ENCODE peak calls at places on chromosomes 3 and 15, in seven cellular contexts. K is choroid plexus epithelial cell, X is body of pancreas, F is fibroblast of mammary gland, C is astrocyte of the spinal cord, A is cardiac muscle cell, S is uterus. V is an unnamed sample.

GRCh38 chr15:81347910-81348309 is 24.0 kb upstream of the STARD5 start:
- DNase-seq in K (no peak), X (no peak), F (no peak), C (no peak), A (no peak), S (no peak), V (no peak)

GRCh38 chr15:71780349-71780976 is 29.9 kb upstream of the NR2E3 start:
- DNase-seq in K (peak), X (peak), F (peak), C (peak), A (peak), S (peak), V (peak)

GRCh38 chr3:58577269-58577821 is at the start of gene FAM107A:
- DNase-seq in K (peak), X (peak), F (peak), C (peak), A (no peak), S (peak), V (peak)

GRCh38 chr3:94314218-94314883 is 251.5 kb downstream of the NSUN3 start:
- DNase-seq in K (no peak), X (no peak), F (no peak), C (no peak), A (no peak), S (no peak), V (no peak)

GRCh38 chr15:68333775-68334470 is 56.4 kb downstream of the FEM1B start:
- DNase-seq in K (peak), X (peak), F (peak), C (peak), A (no peak), S (peak), V (peak)

GRCh38 chr3:13004376-13004775 is 68.9 kb downstream of the IQSEC1 start:
- DNase-seq in K (no peak), X (no peak), F (no peak), C (no peak), A (no peak), S (no peak), V (no peak)

GRCh38 chr3:48155122-48155521 is 33.1 kb downstream of the CDC25A start:
- DNase-seq in K (peak), X (no peak), F (peak), C (peak), A (no peak), S (no peak), V (peak)

GRCh38 chr15:28184166-28184565 is 85.1 kb upstream of the OCA2 start:
- DNase-seq in K (peak), X (no peak), F (peak), C (peak), A (no peak), S (no peak), V (no peak)

GRCh38 chr3:184262166-184262926 is 993 bp upstream of the CAMK2N2 start:
- DNase-seq in K (no peak), X (peak), F (no peak), C (no peak), A (no peak), S (no peak), V (peak)

GRCh38 chr3:82229397-82229796 is 468.0 kb upstream of the GBE1 start:
- DNase-seq in K (no peak), X (no peak), F (no peak), C (no peak), A (no peak), S (no peak), V (no peak)

GRCh38 chr3:108493862-108494261 is 16.5 kb downstream of the MYH15 start:
- DNase-seq in K (no peak), X (no peak), F (no peak), C (no peak), A (no peak), S (no peak), V (peak)

GRCh38 chr15:36737430-36737891 is 158.0 kb downstream of the CDIN1 start:
- DNase-seq in K (peak), X (no peak), F (peak), C (peak), A (no peak), S (no peak), V (peak)

GRCh38 chr15:101689901-101690300 is 34.4 kb downstream of the TARS3 start:
- DNase-seq in K (peak), X (no peak), F (peak), C (peak), A (no peak), S (no peak), V (peak)

GRCh38 chr15:25175789-25176615 is 221.2 kb downstream of the SNRPN start:
- DNase-seq in K (no peak), X (peak), F (no peak), C (no peak), A (no peak), S (peak), V (no peak)

GRCh38 chr15:64324513-64324912 is 31.5 kb downstream of the CSNK1G1 start:
- DNase-seq in K (no peak), X (no peak), F (peak), C (no peak), A (no peak), S (no peak), V (peak)

GRCh38 chr15:40111888-40112287 is 3.2 kb upstream of the BMF start:
- DNase-seq in K (no peak), X (no peak), F (no peak), C (no peak), A (no peak), S (no peak), V (no peak)

DNA sequence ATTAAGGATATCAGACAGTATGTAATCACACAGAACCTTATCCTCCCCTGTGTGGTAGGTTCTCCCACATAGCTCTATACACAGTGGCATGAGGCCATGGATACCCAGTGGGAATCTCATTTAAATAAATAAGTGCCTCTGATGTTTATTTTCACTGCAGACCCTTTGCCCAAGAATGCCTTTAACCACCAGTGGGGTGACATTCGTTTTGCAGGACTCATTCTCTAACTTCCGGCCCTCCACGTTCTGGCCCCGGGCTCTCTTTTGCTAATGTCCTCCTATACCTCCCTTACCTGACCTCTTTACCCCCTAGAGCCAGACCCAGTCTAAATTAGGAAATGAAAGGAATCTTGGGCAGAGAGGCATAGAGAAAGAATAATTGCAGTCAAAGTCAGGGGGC is 8.3 kb downstream of the CCDC80 start:
- DNase-seq in K (no peak), X (no peak), F (no peak), C (peak), A (no peak), S (no peak), V (no peak)
- H3K4me3 ChIP-seq in K (peak), X (no peak), F (no peak), C (peak), A (no peak), S (no peak), V (no peak)

DNA sequence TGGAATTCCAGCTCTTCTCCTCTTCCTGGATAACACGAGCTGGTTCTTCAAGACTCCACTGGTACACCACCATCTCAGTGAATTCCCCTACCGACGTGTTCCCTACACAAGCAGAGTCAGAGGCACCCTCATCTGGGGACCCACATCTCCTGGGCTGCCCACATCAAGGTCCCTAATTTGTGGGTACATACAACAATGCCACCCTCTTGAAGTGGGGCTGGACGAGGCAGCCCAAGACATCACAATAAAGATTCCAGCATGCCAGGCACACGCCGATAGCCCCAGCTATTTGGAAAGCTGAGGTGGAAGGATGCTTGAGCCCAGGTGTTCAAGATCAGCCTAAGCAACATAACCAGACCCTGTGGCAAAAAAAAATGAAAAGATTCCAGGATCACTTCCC is 221.2 kb upstream of the LINGO1 start:
- DNase-seq in K (no peak), X (no peak), F (no peak), C (no peak), A (no peak), S (no peak), V (no peak)
- TF ChIP-seq CTCF in K (no peak), X (no peak), F (no peak), C (no peak), A (no peak), S (no peak), V (no peak)

GRCh38 chr3:116444819-116445290 is 432 bp downstream of the LSAMP start:
- DNase-seq in K (no peak), X (peak), F (no peak), C (no peak), A (peak), S (no peak), V (no peak)
- H3K4me3 ChIP-seq in K (peak), X (no peak), F (peak), C (peak), A (peak), S (peak), V (no peak)

GRCh38 chr3:101182734-101183133 is 137.6 kb downstream of the IMPG2 start:
- DNase-seq in K (peak), X (no peak), F (peak), C (no peak), A (no peak), S (no peak), V (peak)
- TF ChIP-seq CTCF in K (no peak), X (no peak), F (no peak), C (no peak), A (no peak), S (no peak), V (no peak)

GRCh38 chr15:98121514-98121913 is 161.0 kb downstream of the ARRDC4 start:
- DNase-seq in K (no peak), X (no peak), F (peak), C (no peak), A (no peak), S (peak), V (no peak)
- H3K4me3 ChIP-seq in K (no peak), X (no peak), F (no peak), C (no peak), A (no peak), S (no peak), V (no peak)

DNA sequence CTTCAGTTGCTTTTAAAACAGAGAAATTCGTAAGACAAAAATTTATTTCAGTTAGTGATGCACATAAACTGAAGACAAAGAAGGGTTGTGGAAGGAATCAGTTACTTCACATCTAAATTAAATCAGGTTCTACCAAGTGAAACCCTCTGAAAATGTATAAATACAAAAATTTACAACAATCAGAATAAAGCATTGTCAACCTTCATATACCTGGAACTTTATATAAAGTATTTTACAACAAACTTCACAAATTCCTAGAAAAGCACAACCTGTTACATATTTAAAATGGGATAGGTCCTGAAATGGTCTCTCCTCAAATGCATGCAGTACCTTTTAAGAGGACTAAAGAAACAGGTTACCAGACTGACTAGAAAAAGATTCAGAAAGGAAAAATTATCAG is 26.9 kb downstream of the ATOSA start:
- DNase-seq in K (no peak), X (no peak), F (no peak), C (peak), A (no peak), S (no peak), V (no peak)
- TF ChIP-seq CTCF in K (no peak), X (no peak), F (no peak), C (no peak), A (no peak), S (no peak), V (no peak)

GRCh38 chr3:133926736-133927542 is 31.3 kb upstream of the RAB6B start:
- DNase-seq in K (no peak), X (no peak), F (peak), C (peak), A (peak), S (no peak), V (no peak)
- H3K4me3 ChIP-seq in K (peak), X (no peak), F (peak), C (peak), A (peak), S (peak), V (no peak)

GRCh38 chr3:127457094-127457475 is 133.4 kb downstream of the TPRA1 start:
- DNase-seq in K (peak), X (peak), F (peak), C (peak), A (peak), S (no peak), V (peak)

GRCh38 chr3:127454968-127455367 is 135.6 kb downstream of the TPRA1 start:
- DNase-seq in K (no peak), X (no peak), F (no peak), C (no peak), A (no peak), S (no peak), V (no peak)

GRCh38 chr3:127455541-127456450 is 134.7 kb downstream of the TPRA1 start:
- DNase-seq in K (peak), X (peak), F (peak), C (peak), A (peak), S (no peak), V (peak)

GRCh38 chr3:127457746-127458145 is 132.8 kb downstream of the TPRA1 start:
- DNase-seq in K (no peak), X (no peak), F (no peak), C (no peak), A (no peak), S (no peak), V (no peak)

DNA sequence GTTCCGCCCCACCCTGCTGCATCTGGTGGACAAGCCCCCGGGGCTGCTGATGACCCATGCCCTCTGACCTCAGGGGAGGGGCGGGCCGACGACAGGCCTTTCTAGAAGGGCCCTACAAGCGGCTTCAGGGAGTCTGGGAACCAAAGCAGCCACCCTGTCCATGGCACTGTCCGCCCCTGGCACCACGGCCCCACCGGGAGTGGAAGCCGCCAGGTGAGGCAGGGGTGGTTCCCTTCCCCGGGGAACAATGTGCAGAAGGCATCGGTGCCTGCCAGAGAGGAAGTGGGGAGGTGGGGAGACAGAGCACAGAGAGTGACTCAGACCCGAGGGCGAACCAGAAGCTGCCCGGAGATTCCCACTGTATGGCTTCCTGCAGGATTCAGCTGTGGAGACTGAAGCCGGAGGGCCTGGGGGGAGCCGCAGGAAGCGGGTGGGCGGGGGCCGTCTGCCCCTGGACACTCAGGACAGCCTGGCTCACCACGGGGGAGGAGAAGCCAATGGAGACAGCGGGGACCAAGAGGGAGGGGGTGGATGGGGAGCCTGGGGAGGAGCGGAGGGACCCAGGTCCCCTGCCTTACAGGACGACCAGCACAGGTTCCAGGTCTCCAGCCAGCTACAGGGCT is 134.0 kb downstream of the TPRA1 start:
- DNase-seq in K (peak), X (peak), F (peak), C (peak), A (no peak), S (no peak), V (peak)
- TF ChIP-seq CTCF in K (no peak), X (no peak), F (no peak), C (no peak), A (no peak), S (no peak), V (no peak)

GRCh38 chr3:32820971-32821685 is 3.3 kb downstream of the TRIM71 start:
- DNase-seq in K (no peak), X (no peak), F (no peak), C (no peak), A (no peak), S (no peak), V (no peak)

GRCh38 chr3:32820430-32820829 is 2.6 kb downstream of the TRIM71 start:
- DNase-seq in K (no peak), X (no peak), F (no peak), C (no peak), A (no peak), S (no peak), V (no peak)

GRCh38 chr3:32819086-32819450 is 1.3 kb downstream of the TRIM71 start:
- DNase-seq in K (no peak), X (no peak), F (no peak), C (no peak), A (no peak), S (no peak), V (no peak)

GRCh38 chr3:32818431-32819085 is 761 bp downstream of the TRIM71 start:
- DNase-seq in K (no peak), X (no peak), F (no peak), C (no peak), A (peak), S (no peak), V (no peak)

GRCh38 chr3:32819581-32820348 is 2.0 kb downstream of the TRIM71 start:
- DNase-seq in K (no peak), X (no peak), F (no peak), C (no peak), A (peak), S (no peak), V (no peak)
- H3K4me3 ChIP-seq in K (no peak), X (no peak), F (no peak), C (no peak), A (peak), S (no peak), V (no peak)

DNA sequence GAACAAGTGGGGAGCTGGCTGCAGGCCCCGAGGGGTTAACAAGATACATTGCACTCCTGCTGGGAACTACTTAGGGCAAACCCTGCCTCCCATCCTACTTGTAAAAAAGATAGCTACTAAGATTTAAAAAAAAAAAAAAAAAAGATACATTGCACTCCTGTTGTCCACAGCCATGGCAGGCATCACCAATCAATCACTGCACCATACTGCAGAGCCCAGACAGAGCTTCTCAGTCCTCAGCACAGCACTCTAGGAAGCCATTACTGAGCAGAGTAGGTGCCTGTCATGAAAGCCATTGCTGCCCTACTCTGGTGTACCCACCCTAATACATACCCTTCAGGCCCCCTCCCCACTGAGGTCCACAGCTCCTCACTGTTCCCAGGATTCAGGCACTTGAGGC is 64.8 kb downstream of the RASGRF1 start:
- DNase-seq in K (no peak), X (no peak), F (no peak), C (no peak), A (no peak), S (no peak), V (no peak)
- TF ChIP-seq CTCF in K (no peak), X (no peak), F (no peak), C (no peak), A (no peak), S (no peak), V (no peak)

V was measured in epithelial cell of esophagus.